ENCODE peak calls at places on chromosomes 16 and 17, in four cellular contexts. D, U, N and T are unnamed samples.

GRCh38 chr17:82875418-82875856 is 35.6 kb upstream of the ZNF750 start:
- DNase-seq in D (no peak), U (peak), N (no peak), T (no peak)

GRCh38 chr17:72764632-72765041 is 327.9 kb downstream of the SLC39A11 start:
- DNase-seq in D (no peak), U (no peak), N (no peak), T (no peak)

GRCh38 chr17:81371910-81372760 is 23.1 kb upstream of the BAHCC1 start:
- DNase-seq in D (no peak), U (peak), N (peak), T (no peak)

GRCh38 chr16:29710227-29711219 is 31.5 kb downstream of the QPRT start:
- DNase-seq in D (no peak), U (peak), N (peak), T (no peak)

GRCh38 chr16:86604436-86605220 is 26.3 kb downstream of the FOXL1 start:
- DNase-seq in D (peak), U (no peak), N (no peak), T (no peak)

GRCh38 chr17:4598776-4599504 is 14.6 kb downstream of the SMTNL2 start:
- DNase-seq in D (no peak), U (peak), N (no peak), T (no peak)

GRCh38 chr16:25859645-25860044 is 167.9 kb downstream of the HS3ST4 start:
- DNase-seq in D (no peak), U (no peak), N (no peak), T (no peak)

GRCh38 chr17:82782657-82783207 is 30.9 kb downstream of the TBCD start:
- DNase-seq in D (no peak), U (no peak), N (no peak), T (no peak)

GRCh38 chr16:10037771-10038170 is 144.5 kb downstream of the GRIN2A start:
- DNase-seq in D (no peak), U (no peak), N (no peak), T (no peak)